ENCODE peak calls at places on chromosome 12, in seven cellular contexts. I, D, K, E, F, S and P are unnamed samples.

GRCh38 chr12:92144045-92144630 is 1.5 kb downstream of the BTG1 start:
- DNase-seq in I (peak), D (no peak), K (peak), E (peak), F (peak), S (peak), P (peak)

GRCh38 chr12:64670039-64670438 is 59.7 kb downstream of the RASSF3 start:
- DNase-seq in I (peak), D (no peak), K (no peak), E (peak), F (no peak), S (no peak), P (no peak)

GRCh38 chr12:54054442-54055332 is 1.1 kb downstream of the HOXC4 start:
- DNase-seq in I (no peak), D (no peak), K (no peak), E (peak), F (no peak), S (no peak), P (no peak)

GRCh38 chr12:41286426-41286825 is 98.3 kb downstream of the PDZRN4 start:
- DNase-seq in I (no peak), D (no peak), K (no peak), E (no peak), F (no peak), S (peak), P (no peak)

GRCh38 chr12:15435597-15435996 is 113.3 kb downstream of the PTPRO start:
- DNase-seq in I (no peak), D (no peak), K (no peak), E (no peak), F (no peak), S (no peak), P (peak)

GRCh38 chr12:3278681-3279414 is 201.7 kb downstream of the TSPAN9 start:
- DNase-seq in I (no peak), D (no peak), K (no peak), E (no peak), F (no peak), S (no peak), P (no peak)

GRCh38 chr12:109833307-109834189 is at the start of gene TRPV4:
- DNase-seq in I (no peak), D (no peak), K (no peak), E (peak), F (peak), S (no peak), P (no peak)

GRCh38 chr12:3061129-3061857 is 15.9 kb upstream of the TSPAN9 start:
- DNase-seq in I (no peak), D (no peak), K (no peak), E (no peak), F (no peak), S (no peak), P (no peak)

GRCh38 chr12:81078469-81079196 is 754 bp downstream of the ACSS3 start:
- DNase-seq in I (no peak), D (no peak), K (no peak), E (no peak), F (no peak), S (peak), P (no peak)

GRCh38 chr12:62050785-62051184 is 209.4 kb upstream of the USP15 start:
- DNase-seq in I (no peak), D (no peak), K (no peak), E (no peak), F (no peak), S (no peak), P (no peak)

GRCh38 chr12:70052931-70053497 is 190.2 kb upstream of the CNOT2 start:
- DNase-seq in I (peak), D (no peak), K (peak), E (no peak), F (no peak), S (peak), P (peak)

DNA sequence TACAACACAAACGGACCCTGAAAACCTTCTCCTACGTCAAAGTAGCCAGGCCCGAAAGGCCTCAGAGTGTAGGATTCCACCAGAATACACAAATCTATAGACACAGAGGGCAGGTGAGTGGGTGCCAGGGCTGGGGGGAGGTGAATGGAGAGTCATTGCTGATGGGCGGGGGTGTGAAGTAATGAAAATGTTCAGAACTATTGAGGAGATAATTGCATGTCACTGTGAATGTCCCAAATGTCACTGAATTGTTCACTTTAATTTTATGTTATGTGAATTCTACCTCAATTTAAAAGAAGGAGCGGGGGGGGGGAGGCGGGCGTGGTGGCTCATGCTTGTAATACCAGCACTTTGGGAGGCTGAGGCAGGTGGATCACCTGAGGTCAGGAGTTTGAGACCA is 36.0 kb downstream of the P2RX4 start:
- DNase-seq in I (no peak), D (no peak), K (no peak), E (no peak), F (no peak), S (no peak), P (no peak)
- TF ChIP-seq JUND in I (no peak), D (no peak), K (no peak), E (no peak), F (no peak), S (no peak), P (no peak)

DNA sequence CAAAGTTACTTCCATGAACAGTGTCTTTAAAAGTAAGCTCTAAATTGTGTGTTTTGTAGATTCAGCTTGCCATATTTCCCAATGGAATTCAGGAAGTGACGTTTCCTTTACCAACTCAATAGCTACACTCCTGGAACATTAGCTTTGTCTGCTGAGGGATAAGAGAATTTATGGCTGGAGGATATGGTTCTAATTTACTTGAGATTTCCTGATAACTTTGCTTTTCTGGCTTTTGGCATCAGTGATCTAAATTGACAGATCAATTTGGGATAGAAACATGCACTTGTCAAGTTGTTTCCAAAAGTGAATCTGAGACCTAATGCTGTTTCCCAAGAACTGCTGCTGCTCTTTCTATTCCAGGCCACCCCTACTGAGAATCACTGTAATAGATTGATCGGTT is 43.2 kb downstream of the MGAT4C start:
- DNase-seq in I (no peak), D (no peak), K (no peak), E (peak), F (no peak), S (no peak), P (no peak)
- TF ChIP-seq JUND in I (no peak), D (no peak), K (no peak), E (peak), F (no peak), S (no peak), P (no peak)

DNA sequence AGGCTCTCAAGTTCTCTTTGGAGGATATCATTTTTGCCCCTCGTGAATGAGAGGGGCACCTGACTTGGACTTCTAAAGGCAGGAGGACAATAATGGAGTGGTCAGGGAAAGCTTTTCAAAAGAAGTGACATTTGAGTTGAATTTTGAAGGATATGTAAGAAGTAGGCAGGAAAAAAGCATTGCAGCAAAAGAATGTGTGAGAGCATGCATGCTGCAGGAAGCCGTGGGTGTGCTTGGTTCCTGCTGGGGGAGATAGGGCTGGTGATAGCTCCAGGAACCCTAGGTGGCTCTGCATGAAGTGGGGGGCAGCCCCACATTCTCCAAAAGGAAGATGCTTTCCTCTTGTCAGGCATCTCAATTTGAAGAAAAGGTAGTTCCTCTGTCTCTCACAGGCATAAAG is 23.1 kb downstream of the ACVR1B start:
- DNase-seq in I (no peak), D (no peak), K (no peak), E (no peak), F (no peak), S (no peak), P (no peak)
- TF ChIP-seq JUND in I (no peak), D (no peak), K (no peak), E (no peak), F (no peak), S (no peak), P (no peak)

GRCh38 chr12:88505696-88506095 is 74.6 kb downstream of the KITLG start:
- DNase-seq in I (no peak), D (no peak), K (no peak), E (no peak), F (no peak), S (no peak), P (no peak)

GRCh38 chr12:88503344-88503743 is 76.9 kb downstream of the KITLG start:
- DNase-seq in I (no peak), D (no peak), K (no peak), E (no peak), F (no peak), S (no peak), P (no peak)

GRCh38 chr12:88496429-88497190 is 83.7 kb downstream of the KITLG start:
- DNase-seq in I (no peak), D (no peak), K (no peak), E (peak), F (no peak), S (no peak), P (no peak)

GRCh38 chr12:88501976-88502938 is 78.0 kb downstream of the KITLG start:
- DNase-seq in I (no peak), D (no peak), K (no peak), E (no peak), F (no peak), S (no peak), P (peak)
- TF ChIP-seq JUND in I (no peak), D (no peak), K (peak), E (no peak), F (no peak), S (no peak), P (no peak)

GRCh38 chr12:22728989-22729388 is 104.0 kb downstream of the ETNK1 start:
- DNase-seq in I (no peak), D (no peak), K (no peak), E (no peak), F (no peak), S (no peak), P (no peak)

GRCh38 chr12:22733756-22734155 is 108.8 kb downstream of the ETNK1 start:
- DNase-seq in I (no peak), D (no peak), K (no peak), E (no peak), F (no peak), S (no peak), P (no peak)

GRCh38 chr12:22729431-22729830 is 104.5 kb downstream of the ETNK1 start:
- DNase-seq in I (no peak), D (no peak), K (no peak), E (no peak), F (no peak), S (no peak), P (no peak)

GRCh38 chr12:22731231-22731630 is 106.3 kb downstream of the ETNK1 start:
- DNase-seq in I (no peak), D (no peak), K (no peak), E (no peak), F (no peak), S (no peak), P (no peak)

DNA sequence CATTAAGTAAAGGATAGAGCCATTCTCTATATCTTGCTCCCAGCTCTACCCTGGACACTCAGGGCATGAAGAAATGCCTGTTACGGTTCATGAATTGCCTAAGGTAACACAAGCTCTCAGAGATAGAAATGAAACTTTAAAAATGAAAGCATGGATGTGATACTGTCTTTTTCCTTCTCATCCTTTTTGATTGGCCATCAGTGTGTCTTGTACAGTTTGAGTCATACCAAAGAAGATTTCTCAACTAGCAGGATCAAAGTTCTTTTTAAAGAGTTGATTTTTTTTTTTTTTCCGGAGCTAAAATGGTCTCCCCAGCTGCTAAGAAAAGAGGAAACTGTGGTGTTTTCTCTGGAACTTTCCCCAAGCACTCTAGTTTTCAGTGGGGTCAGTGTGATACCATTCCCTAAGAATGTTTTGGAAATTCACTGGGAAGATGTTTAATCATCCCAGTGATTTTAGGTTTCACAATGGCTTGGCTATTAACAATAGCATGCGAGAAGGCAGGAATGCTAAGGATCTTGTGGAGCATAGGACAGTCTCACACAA is 105.0 kb downstream of the ETNK1 start:
- DNase-seq in I (no peak), D (no peak), K (no peak), E (no peak), F (no peak), S (no peak), P (no peak)
- TF ChIP-seq JUND in I (no peak), D (no peak), K (no peak), E (no peak), F (no peak), S (no peak), P (no peak)

DNA sequence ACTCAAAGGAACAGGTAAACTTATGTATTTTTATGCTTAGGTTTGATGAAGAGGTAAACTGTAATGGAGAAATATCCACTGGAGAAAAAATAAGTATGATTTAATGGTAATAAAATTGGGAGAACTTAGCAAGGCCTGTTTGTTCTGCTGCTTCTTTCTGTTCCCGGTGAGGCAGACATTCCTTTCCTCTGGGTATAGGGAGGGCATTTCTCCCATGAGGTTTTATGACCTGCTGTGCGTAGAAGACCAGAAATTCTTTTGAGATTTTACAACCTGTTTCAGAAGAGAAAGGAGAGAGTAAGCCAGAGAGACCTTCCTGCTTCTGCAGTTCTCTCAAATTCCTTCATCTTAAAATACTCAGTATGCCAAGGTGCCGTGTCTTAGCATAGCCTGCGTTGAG is 139.4 kb upstream of the RMST start:
- DNase-seq in I (no peak), D (no peak), K (no peak), E (no peak), F (no peak), S (no peak), P (no peak)
- TF ChIP-seq JUND in I (no peak), D (no peak), K (no peak), E (no peak), F (no peak), S (no peak), P (no peak)